ENCODE peak calls at places on chromosomes 5 and 9, in seven cellular contexts. H is kidney epithelial cell, N is lower lobe of right lung, D is HEK293T, B is mesenchymal stem cell, G is ELF-1, J is A549. L is an unnamed sample.

GRCh38 chr5:133907075-133907474 is 61.4 kb downstream of the C5orf15 start:
- DNase-seq in N (no peak), B (no peak), H (no peak), G (no peak), J (no peak), D (no peak), L (peak)

GRCh38 chr5:158234323-158235158 is 375.6 kb upstream of the CLINT1 start:
- DNase-seq in N (no peak), D (no peak), J (no peak), H (no peak), B (no peak), G (no peak), L (no peak)

GRCh38 chr5:53779541-53779981 is 219.1 kb downstream of the NDUFS4 start:
- DNase-seq in G (peak), H (peak), D (no peak), J (no peak), B (peak), N (no peak), L (no peak)

GRCh38 chr5:179906795-179907569 is 715 bp downstream of the TBC1D9B start:
- DNase-seq in B (peak), J (no peak), G (peak), D (peak), H (no peak), N (peak), L (peak)

GRCh38 chr9:93090091-93090655 is 5.8 kb upstream of the CARD19 start:
- DNase-seq in J (no peak), N (peak), D (no peak), G (no peak), B (no peak), H (no peak), L (no peak)

GRCh38 chr5:127950707-127951356 is 132.7 kb upstream of the SLC12A2 start:
- DNase-seq in D (no peak), J (no peak), N (no peak), B (peak), G (no peak), H (no peak), L (no peak)

GRCh38 chr5:172868436-172868923 is 34.4 kb downstream of the ERGIC1 start:
- DNase-seq in G (no peak), D (no peak), J (peak), H (no peak), N (no peak), B (peak), L (no peak)

GRCh38 chr9:113632776-113633590 is 169.5 kb downstream of the RGS3 start:
- DNase-seq in D (no peak), N (no peak), B (peak), H (no peak), G (no peak), J (no peak), L (no peak)

GRCh38 chr5:17224858-17225436 is 7.5 kb downstream of the BASP1 start:
- DNase-seq in B (peak), D (no peak), H (no peak), N (no peak), G (no peak), J (no peak), L (no peak)

GRCh38 chr5:32069396-32069795 is 104.7 kb downstream of the GOLPH3 start:
- DNase-seq in D (no peak), G (no peak), N (no peak), B (no peak), H (no peak), J (no peak), L (no peak)

GRCh38 chr9:35570709-35571108 is 34.4 kb upstream of the TESK1 start:
- DNase-seq in D (no peak), G (no peak), B (no peak), J (no peak), H (no peak), N (no peak), L (no peak)

GRCh38 chr5:94705427-94705826 is 87.0 kb downstream of the SLF1 start:
- DNase-seq in J (no peak), D (no peak), N (no peak), H (no peak), B (no peak), G (no peak), L (no peak)

GRCh38 chr5:134490255-134490924 is 35.1 kb upstream of the JADE2 start:
- DNase-seq in D (no peak), B (no peak), N (no peak), H (no peak), J (no peak), G (no peak), L (peak)

L was measured in stomach.